ENCODE peak calls at places on chromosomes 12 and 14, in six cellular contexts. D is A549; X is tibial nerve; R is dorsolateral prefrontal cortex; Q is CD8-positive, alpha-beta T cell; T is astrocyte of the spinal cord. H is an unnamed sample.
A peak's percentile ranks its signal among the peaks of the same experiment; 100 is the strongest.

GRCh38 chr14:74852922-74853530 is 22.9 kb downstream of the PROX2 start:
- DNase-seq in D (no peak), X (no peak), R (no peak), Q (no peak), T (peak; percentile 55), H (peak; percentile 90)

GRCh38 chr12:6333029-6333428 is 8.8 kb downstream of the TNFRSF1A start:
- DNase-seq in D (no peak), X (no peak), R (no peak), Q (no peak), T (no peak), H (no peak)

GRCh38 chr12:104485651-104486341 is 29.0 kb downstream of the CHST11 start:
- DNase-seq in D (no peak), X (no peak), R (no peak), Q (peak; percentile 71), T (no peak), H (no peak)

GRCh38 chr14:89540830-89541470 is 123.9 kb upstream of the FOXN3 start:
- DNase-seq in D (peak; percentile 21), X (no peak), R (no peak), Q (no peak), T (peak; percentile 85), H (peak; percentile 35)

GRCh38 chr14:99605299-99605961 is 1.4 kb upstream of the CCDC85C start:
- DNase-seq in D (peak; percentile 51), X (no peak), R (peak; percentile 57), Q (peak; percentile 85), T (peak; percentile 67), H (no peak)

GRCh38 chr14:64113279-64113678 is 180.9 kb downstream of the ESR2 start:
- DNase-seq in D (no peak), X (no peak), R (no peak), Q (no peak), T (no peak), H (no peak)

GRCh38 chr12:92244036-92244435 is 98.4 kb upstream of the BTG1 start:
- DNase-seq in D (no peak), X (peak; percentile 62), R (no peak), Q (no peak), T (peak; percentile 72), H (no peak)

GRCh38 chr12:120262852-120263724 is 2.4 kb downstream of the PXN start:
- DNase-seq in D (no peak), X (no peak), R (no peak), Q (no peak), T (no peak), H (no peak)

GRCh38 chr12:72444125-72444524 is 172.0 kb downstream of the TRHDE start:
- DNase-seq in D (no peak), X (no peak), R (no peak), Q (no peak), T (no peak), H (no peak)

GRCh38 chr12:80681287-80681686 is 26.1 kb upstream of the MYF6 start:
- DNase-seq in D (no peak), X (no peak), R (no peak), Q (no peak), T (no peak), H (peak; percentile 19)

GRCh38 chr12:2307550-2307949 is 254.8 kb downstream of the CACNA1C start:
- DNase-seq in D (no peak), X (no peak), R (no peak), Q (no peak), T (no peak), H (no peak)

GRCh38 chr12:51926064-51926632 is 18.8 kb downstream of the ACVRL1 start:
- DNase-seq in D (no peak), X (no peak), R (no peak), Q (no peak), T (no peak), H (no peak)

GRCh38 chr12:25692115-25693035 is 139.3 kb upstream of the LMNTD1 start:
- DNase-seq in D (no peak), X (peak; percentile 22), R (no peak), Q (no peak), T (peak; percentile 78), H (no peak)

GRCh38 chr14:97198813-97199212 is 401.6 kb downstream of the VRK1 start:
- DNase-seq in D (no peak), X (no peak), R (no peak), Q (no peak), T (no peak), H (no peak)

GRCh38 chr12:127450822-127451221 is 816.1 kb upstream of the TMEM132C start:
- DNase-seq in D (no peak), X (no peak), R (no peak), Q (no peak), T (no peak), H (no peak)

GRCh38 chr14:95432152-95433093 is 84.0 kb downstream of the SYNE3 start:
- DNase-seq in D (peak; percentile 37), X (peak; percentile 43), R (peak; percentile 64), Q (no peak), T (peak; percentile 39), H (no peak)

GRCh38 chr14:44640416-44640815 is 133.3 kb upstream of the FSCB start:
- DNase-seq in D (no peak), X (no peak), R (no peak), Q (no peak), T (no peak), H (no peak)

GRCh38 chr12:94563261-94563660 is 87.1 kb downstream of the TMCC3 start:
- DNase-seq in D (no peak), X (no peak), R (peak; percentile 13), Q (no peak), T (no peak), H (no peak)

GRCh38 chr14:36583242-36584166 is 1.1 kb upstream of the NKX2-8 start:
- DNase-seq in D (no peak), X (no peak), R (no peak), Q (no peak), T (peak; percentile 6), H (no peak)

GRCh38 chr14:22391908-22392307 is 197.1 kb downstream of the DAD1 start:
- DNase-seq in D (peak; percentile 67), X (peak; percentile 54), R (peak; percentile 46), Q (no peak), T (peak; percentile 72), H (peak; percentile 51)

GRCh38 chr14:91325211-91325610 is 80.7 kb upstream of the GPR68 start:
- DNase-seq in D (no peak), X (no peak), R (no peak), Q (no peak), T (no peak), H (no peak)

GRCh38 chr12:109529618-109530300 is 43.5 kb downstream of the MMAB start:
- DNase-seq in D (no peak), X (no peak), R (no peak), Q (no peak), T (no peak), H (no peak)

GRCh38 chr14:74382231-74382630 is 34.0 kb downstream of the VRTN start:
- DNase-seq in D (no peak), X (no peak), R (no peak), Q (no peak), T (no peak), H (no peak)

GRCh38 chr12:91189526-91189925 is 6.9 kb upstream of the DCN start:
- DNase-seq in D (no peak), X (no peak), R (no peak), Q (no peak), T (peak; percentile 78), H (no peak)

GRCh38 chr14:96461950-96462798 is 40.0 kb upstream of the PAPOLA start:
- DNase-seq in D (no peak), X (no peak), R (no peak), Q (no peak), T (no peak), H (no peak)

DNA sequence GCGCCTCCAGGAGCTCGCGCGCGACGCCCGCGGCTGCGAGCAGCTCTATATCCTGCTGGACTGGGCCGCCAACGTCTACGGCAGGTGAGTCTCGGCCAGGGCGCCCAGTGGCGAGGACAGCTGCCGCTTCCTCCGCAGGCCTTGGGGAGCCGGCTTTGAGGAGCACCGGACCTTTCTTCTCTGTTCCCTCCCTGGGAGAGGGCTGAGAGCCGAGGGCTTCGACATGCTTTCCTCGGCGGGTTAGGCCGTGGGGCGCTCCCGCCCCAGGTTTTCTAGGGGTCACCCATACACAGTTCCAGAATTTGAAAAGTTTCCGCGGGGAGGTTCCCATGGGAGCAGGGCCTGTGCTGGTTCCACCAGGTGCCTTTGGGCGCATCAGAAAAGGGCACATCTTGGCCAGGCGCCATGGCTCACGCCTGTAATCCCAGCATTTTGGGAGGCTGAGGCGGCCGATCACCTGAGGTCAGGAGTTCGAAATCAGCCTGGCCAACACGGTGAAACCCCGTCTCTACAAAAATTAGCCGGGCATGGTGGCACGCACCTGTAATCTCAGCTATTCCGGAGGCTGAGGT is 8.2 kb downstream of the EXOC3L4 start:
- DNase-seq in D (no peak), X (no peak), R (no peak), Q (no peak), T (no peak), H (no peak)
- H3K4me3 ChIP-seq in D (no peak overlapping the region), X (no peak overlapping the region), R (no peak overlapping the region), Q (no peak overlapping the region), T (no peak overlapping the region), H (no peak overlapping the region)

DNA sequence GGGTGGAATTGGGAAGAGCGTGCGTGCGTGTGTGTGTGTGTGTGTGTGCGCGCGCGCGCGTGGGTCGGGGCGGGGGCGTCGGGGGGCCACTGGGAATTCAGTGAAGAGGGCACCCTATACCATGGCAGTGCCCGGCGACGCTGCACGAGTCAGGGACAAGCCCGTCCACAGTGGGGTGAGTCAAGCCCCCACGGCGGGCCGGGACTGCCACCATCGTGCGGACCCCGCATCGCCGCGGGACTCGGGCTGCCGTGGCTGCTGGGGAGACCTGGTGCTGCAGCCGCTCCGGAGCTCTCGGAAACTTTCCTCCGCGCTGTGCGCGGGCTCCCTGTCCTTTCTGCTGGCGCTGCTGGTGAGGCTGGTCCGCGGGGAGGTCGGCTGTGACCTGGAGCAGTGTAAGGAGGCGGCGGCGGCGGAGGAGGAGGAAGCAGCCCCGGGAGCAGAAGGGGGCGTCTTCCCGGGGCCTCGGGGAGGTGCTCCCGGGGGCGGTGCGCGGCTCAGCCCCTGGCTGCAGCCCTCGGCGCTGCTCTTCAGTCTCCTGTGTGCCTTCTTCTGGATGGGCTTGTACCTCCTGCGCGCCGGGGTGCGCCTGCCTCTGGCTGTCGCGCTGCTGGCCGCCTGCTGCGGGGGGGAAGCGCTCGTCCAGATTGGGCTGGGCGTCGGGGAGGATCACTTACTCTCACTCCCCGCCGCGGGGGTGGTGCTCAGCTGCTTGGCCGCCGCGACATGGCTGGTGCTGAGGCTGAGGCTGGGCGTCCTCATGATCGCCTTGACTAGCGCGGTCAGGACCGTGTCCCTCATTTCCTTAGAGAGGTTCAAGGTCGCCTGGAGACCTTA is 1.0 kb downstream of the PDE3A start:
- DNase-seq in D (peak; percentile 75), X (peak; percentile 35), R (peak; percentile 32), Q (no peak), T (peak; percentile 73), H (no peak)
- TF ChIP-seq CTCF in D (no peak), X (peak; percentile 30), R (no peak), Q (no peak), T (peak; percentile 7), H (no peak)

DNA sequence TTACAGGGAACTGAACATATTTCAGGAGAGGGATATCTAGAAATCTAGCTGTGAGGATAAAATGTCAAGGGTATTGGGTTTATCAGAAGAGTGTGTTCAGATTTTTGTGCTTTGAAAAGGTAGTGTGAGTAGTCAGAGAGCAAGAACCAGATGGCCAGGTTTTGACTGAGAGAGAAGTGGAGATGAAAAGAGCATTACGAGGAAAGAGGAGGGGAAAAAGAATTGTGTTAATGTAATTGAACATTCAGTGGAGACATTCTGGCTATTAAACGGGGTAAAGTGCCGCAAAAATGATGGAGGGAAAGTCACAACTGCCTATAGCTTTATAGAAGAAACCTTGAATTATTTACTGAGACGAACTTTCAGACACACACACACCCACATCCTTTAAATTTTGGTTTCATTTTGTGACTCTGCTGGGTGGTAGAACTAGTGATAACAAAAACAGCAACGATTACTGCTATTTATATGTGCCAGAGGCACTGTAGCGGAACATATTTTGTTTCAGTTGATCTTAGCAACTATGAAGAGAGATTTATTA is 213.6 kb downstream of the ERC1 start:
- DNase-seq in D (no peak), X (no peak), R (no peak), Q (no peak), T (peak; percentile 35), H (no peak)
- H3K4me3 ChIP-seq in D (no peak overlapping the region), X (peak overlapping the region; percentile 37), R (peak overlapping the region; percentile 1), Q (peak overlapping the region; percentile 38), T (peak overlapping the region; percentile 27), H (no peak overlapping the region)

GRCh38 chr12:54824402-54824801 is 29.9 kb upstream of the MUCL1 start:
- DNase-seq in D (no peak), X (no peak), R (no peak), Q (no peak), T (no peak), H (no peak)
- TF ChIP-seq CTCF in D (no peak), X (no peak), R (no peak), Q (peak; percentile 31), T (no peak), H (no peak)

H was measured in HFF-Myc.